ENCODE peak calls at places on chromosome 13, in nine cellular contexts. O is stimulated activated CD4-positive, alpha-beta T cell treated with anti-CD3 and anti-CD28 coated beads, Interleukin-1b, Interleukin-23, amount 100 ng/mL, for 4 hours; M is HS-5; T is bronchial epithelial cell; C is stimulated activated CD8-positive, alpha-beta memory T cell treated with anti-CD3 and anti-CD28 coated beads, Interleukin-2, amount 100 ng/mL, for 1 hour; S is esophagus squamous epithelium; L is GM12865; X is NCI-H446 treated with DMSO at 0.1 percent for 48 hours; R is nephron progenitor cell. W is an unnamed sample.

GRCh38 chr13:110920038-110920437 is 5.2 kb upstream of the ANKRD10 start:
- DNase-seq in X (no peak), O (no peak), S (no peak), T (no peak), C (no peak), L (peak; percentile 62), R (no peak), M (no peak), W (no peak)

GRCh38 chr13:95073826-95074345 is 227.4 kb downstream of the ABCC4 start:
- DNase-seq in L (no peak), T (no peak), M (no peak), X (no peak), R (no peak), O (no peak), C (no peak), S (no peak), W (no peak)

GRCh38 chr13:112444001-112444311 is 67.8 kb downstream of the SPACA7 start:
- DNase-seq in S (no peak), X (no peak), M (no peak), L (peak; percentile 51), R (peak; percentile 90), O (peak; percentile 24), T (peak; percentile 11), C (no peak), W (peak; percentile 13)

GRCh38 chr13:109874921-109875454 is 88.6 kb upstream of the IRS2 start:
- DNase-seq in R (no peak), M (no peak), X (no peak), T (peak; percentile 20), S (no peak), C (no peak), O (no peak), L (no peak), W (no peak)

GRCh38 chr13:21676611-21677021 is 5.7 kb downstream of the FGF9 start:
- DNase-seq in L (no peak), X (no peak), O (no peak), T (no peak), C (no peak), S (no peak), M (no peak), R (peak; percentile 53), W (no peak)

GRCh38 chr13:20221772-20222171 is 10.3 kb downstream of the GJB6 start:
- DNase-seq in R (no peak), S (no peak), M (no peak), T (no peak), C (no peak), O (no peak), X (no peak), L (no peak), W (no peak)

GRCh38 chr13:113045214-113046007 is 60.2 kb upstream of the F7 start:
- DNase-seq in R (no peak), O (no peak), L (no peak), X (no peak), M (no peak), T (no peak), S (no peak), C (no peak), W (no peak)

GRCh38 chr13:79225487-79226232 is 180.4 kb downstream of the RBM26 start:
- DNase-seq in M (no peak), O (no peak), T (peak; percentile 91), R (no peak), C (no peak), X (no peak), L (no peak), S (no peak), W (no peak)

GRCh38 chr13:60398949-60399589 is 2.0 kb downstream of the TDRD3 start:
- DNase-seq in R (no peak), M (no peak), S (no peak), T (peak; percentile 19), L (no peak), X (no peak), O (no peak), C (no peak), W (no peak)

GRCh38 chr13:44523176-44524017 is 52.7 kb downstream of the TSC22D1 start:
- DNase-seq in S (no peak), C (no peak), T (peak; percentile 95), R (no peak), M (peak; percentile 2), X (no peak), O (no peak), L (peak; percentile 16), W (peak; percentile 39)

GRCh38 chr13:95246292-95247082 is 54.8 kb downstream of the ABCC4 start:
- DNase-seq in T (peak; percentile 52), R (no peak), O (no peak), S (no peak), C (no peak), M (no peak), X (no peak), L (no peak), W (peak; percentile 94)

GRCh38 chr13:75635621-75636338 is at the start of gene LMO7:
- DNase-seq in M (no peak), T (no peak), X (no peak), O (peak; percentile 28), R (peak; percentile 68), S (no peak), C (peak; percentile 30), L (peak; percentile 12), W (no peak)

GRCh38 chr13:34425307-34425949 is 516.6 kb upstream of the NBEA start:
- DNase-seq in X (no peak), S (no peak), T (no peak), R (no peak), L (no peak), O (no peak), C (no peak), M (no peak), W (no peak)

GRCh38 chr13:26036383-26036782 is 15.4 kb downstream of the SHISA2 start:
- DNase-seq in C (no peak), O (no peak), S (no peak), T (no peak), M (no peak), L (no peak), X (no peak), R (no peak), W (no peak)

GRCh38 chr13:42547615-42548014 is 26.3 kb upstream of the TNFSF11 start:
- DNase-seq in X (no peak), R (no peak), L (peak; percentile 20), M (no peak), O (no peak), S (no peak), C (no peak), T (no peak), W (no peak)

GRCh38 chr13:41130356-41130755 is 2.2 kb downstream of the KBTBD6 start:
- DNase-seq in O (no peak), L (no peak), M (no peak), T (no peak), R (no peak), X (no peak), S (no peak), C (no peak), W (no peak)

GRCh38 chr13:72782717-72783116 is 784 bp downstream of the PIBF1 start:
- DNase-seq in X (no peak), O (no peak), C (no peak), R (peak; percentile 8), L (peak; percentile 6), M (no peak), T (peak; percentile 10), S (no peak), W (no peak)

GRCh38 chr13:20814224-20814910 is 40.6 kb upstream of the EEF1AKMT1 start:
- DNase-seq in T (peak; percentile 72), X (peak; percentile 89), C (no peak), R (no peak), M (peak; percentile 72), S (no peak), L (no peak), O (no peak), W (no peak)

GRCh38 chr13:44211286-44211685 is 162.3 kb upstream of the SERP2 start:
- DNase-seq in M (no peak), L (no peak), S (no peak), C (no peak), O (no peak), X (no peak), T (no peak), R (no peak), W (no peak)

GRCh38 chr13:93981578-93981977 is 497.9 kb downstream of the DCT start:
- DNase-seq in O (no peak), C (no peak), T (no peak), S (no peak), M (no peak), L (no peak), R (no peak), X (no peak), W (no peak)

GRCh38 chr13:101065314-101065713 is 351.0 kb downstream of the NALCN start:
- DNase-seq in O (no peak), C (no peak), M (no peak), L (no peak), S (no peak), T (no peak), X (no peak), R (no peak), W (no peak)

GRCh38 chr13:96963786-96964475 is 30.3 kb downstream of the OXGR1 start:
- DNase-seq in S (no peak), L (no peak), M (no peak), R (no peak), T (peak; percentile 34), O (no peak), C (no peak), X (no peak), W (peak; percentile 3)

GRCh38 chr13:108176685-108177274 is 38.6 kb downstream of the LIG4 start:
- DNase-seq in T (peak; percentile 35), R (peak; percentile 38), S (no peak), M (no peak), X (no peak), C (peak; percentile 26), L (peak; percentile 34), O (peak; percentile 51), W (no peak)

GRCh38 chr13:30257433-30258099 is 49.8 kb downstream of the KATNAL1 start:
- DNase-seq in O (no peak), L (peak; percentile 48), T (no peak), R (peak; percentile 42), S (no peak), M (no peak), X (no peak), C (no peak), W (peak; percentile 59)

GRCh38 chr13:110403315-110403714 is 96.2 kb downstream of the COL4A2 start:
- DNase-seq in O (no peak), T (no peak), C (no peak), L (no peak), M (no peak), S (no peak), X (no peak), R (no peak), W (no peak)

GRCh38 chr13:77898097-77898496 is 20.5 kb downstream of the EDNRB start:
- DNase-seq in O (no peak), C (no peak), M (no peak), T (no peak), X (no peak), S (no peak), R (no peak), L (peak; percentile 84), W (no peak)

GRCh38 chr13:47025791-47026419 is 129.1 kb upstream of the HTR2A start:
- DNase-seq in R (no peak), S (no peak), L (no peak), O (no peak), T (no peak), M (no peak), X (no peak), C (no peak), W (no peak)

GRCh38 chr13:109146912-109147624 is 517.7 kb downstream of the MYO16 start:
- DNase-seq in L (no peak), T (peak; percentile 98), C (no peak), M (peak; percentile 80), S (no peak), X (no peak), R (no peak), O (no peak), W (no peak)

GRCh38 chr13:27189192-27189591 is 17.6 kb upstream of the USP12 start:
- DNase-seq in L (no peak), S (no peak), X (no peak), T (no peak), R (no peak), O (no peak), M (no peak), C (no peak), W (no peak)

GRCh38 chr13:112803422-112803821 is 113.6 kb downstream of the ATP11A start:
- DNase-seq in M (no peak), C (no peak), T (no peak), R (no peak), X (no peak), S (no peak), L (peak; percentile 88), O (no peak), W (no peak)

GRCh38 chr13:34748078-34748477 is 194.0 kb upstream of the NBEA start:
- DNase-seq in O (no peak), R (no peak), S (no peak), T (peak; percentile 76), X (peak; percentile 66), M (no peak), L (no peak), C (no peak), W (peak; percentile 11)